ENCODE peak calls at places on chromosomes 6 and 20, in seven cellular contexts. D is GM12892, W is H1, R is SK-N-SH, P is HepG2, O is GM12878, V is K562. Z is an unnamed sample.

GRCh38 chr6:46221221-46221793 is 50.5 kb upstream of the ENPP5 start:
- DNase-seq in R (no peak), P (peak), V (peak), D (no peak), W (no peak), O (peak), Z (no peak)

GRCh38 chr6:83096791-83097190 is 29.3 kb downstream of the DOP1A start:
- DNase-seq in P (no peak), O (no peak), W (no peak), D (no peak), V (no peak), R (no peak), Z (no peak)

GRCh38 chr20:18722381-18722780 is 91.2 kb upstream of the SCP2D1 start:
- DNase-seq in V (no peak), W (no peak), P (no peak), O (no peak), R (no peak), D (no peak), Z (no peak)

GRCh38 chr6:64256483-64256882 is 620.9 kb downstream of the PHF3 start:
- DNase-seq in P (no peak), O (no peak), W (no peak), V (no peak), R (no peak), D (no peak), Z (no peak)

GRCh38 chr6:146913842-146914562 is 290.2 kb upstream of the STXBP5 start:
- DNase-seq in W (peak), D (no peak), O (no peak), P (peak), R (peak), V (peak), Z (no peak)

GRCh38 chr6:169940554-169941290 is 189.3 kb downstream of the ERMARD start:
- DNase-seq in W (no peak), V (no peak), O (no peak), R (peak), D (no peak), P (no peak), Z (no peak)

GRCh38 chr6:71579902-71580301 is 291.3 kb downstream of the OGFRL1 start:
- DNase-seq in P (no peak), W (no peak), R (no peak), D (no peak), O (no peak), V (no peak), Z (no peak)

GRCh38 chr6:150392452-150393220 is 23.8 kb downstream of the IYD start:
- DNase-seq in W (no peak), R (no peak), O (no peak), V (no peak), P (no peak), D (no peak), Z (no peak)

GRCh38 chr20:48482790-48483189 is 345.0 kb downstream of the PREX1 start:
- DNase-seq in R (no peak), O (no peak), P (no peak), W (no peak), V (no peak), D (no peak), Z (no peak)

GRCh38 chr6:148973809-148974208 is 227.0 kb downstream of the UST start:
- DNase-seq in D (no peak), W (peak), V (peak), R (peak), O (no peak), P (no peak), Z (no peak)

GRCh38 chr20:21090738-21091120 is 15.4 kb downstream of the LINC00237 start:
- DNase-seq in P (no peak), O (no peak), V (no peak), R (no peak), D (no peak), W (no peak), Z (no peak)

GRCh38 chr6:145036848-145037567 is 698.3 kb downstream of the EPM2A start:
- DNase-seq in O (no peak), P (no peak), V (peak), W (no peak), R (peak), D (no peak), Z (no peak)
- TF ChIP-seq TAF1 in O (no peak), P (no peak), V (no peak), W (no peak), R (no peak), D (no peak), Z (no peak)

DNA sequence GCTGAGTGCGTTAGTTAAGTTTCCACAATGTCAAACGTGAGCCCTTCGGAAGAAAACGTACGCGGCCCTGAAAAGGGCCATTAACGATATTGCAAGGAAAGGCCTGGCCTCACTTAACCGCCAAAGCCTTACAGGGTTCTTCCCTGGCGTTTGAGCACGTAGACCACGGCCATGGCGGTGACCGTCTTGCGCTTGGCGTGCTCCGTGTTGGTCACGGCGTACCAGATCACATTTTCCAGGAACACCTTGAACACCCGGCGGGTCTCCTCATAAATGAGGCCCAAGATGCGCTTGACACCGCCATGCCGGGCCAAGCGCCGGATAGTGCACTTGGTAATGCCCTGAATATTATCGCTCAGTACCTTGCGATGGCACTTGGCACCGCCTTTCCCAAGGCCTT is 118.4 kb upstream of the BTN3A2 start:
- DNase-seq in D (no peak), O (no peak), R (no peak), P (no peak), V (no peak), W (no peak), Z (no peak)
- TF ChIP-seq POLR2AphosphoS5 in D (no peak), O (no peak), R (no peak), P (no peak), V (no peak), W (no peak), Z (no peak)

GRCh38 chr20:3689978-3690377 is 8.2 kb upstream of the ADAM33 start:
- DNase-seq in P (no peak), O (no peak), R (no peak), D (no peak), V (no peak), W (no peak), Z (no peak)

GRCh38 chr20:3687655-3688054 is 5.8 kb upstream of the ADAM33 start:
- DNase-seq in D (no peak), O (no peak), R (no peak), P (peak), V (peak), W (no peak), Z (no peak)

GRCh38 chr20:3690413-3690812 is 8.6 kb upstream of the ADAM33 start:
- DNase-seq in P (no peak), O (no peak), R (no peak), V (no peak), W (no peak), D (no peak), Z (no peak)

GRCh38 chr20:3685341-3685740 is 3.5 kb upstream of the ADAM33 start:
- DNase-seq in V (no peak), R (no peak), P (no peak), W (no peak), O (no peak), D (no peak), Z (no peak)

GRCh38 chr20:3686867-3687321 is 5.1 kb upstream of the ADAM33 start:
- DNase-seq in O (no peak), V (no peak), R (no peak), W (no peak), P (no peak), D (no peak), Z (no peak)
- TF ChIP-seq TAF1 in O (no peak), V (no peak), R (no peak), W (no peak), P (no peak), D (no peak), Z (no peak)

DNA sequence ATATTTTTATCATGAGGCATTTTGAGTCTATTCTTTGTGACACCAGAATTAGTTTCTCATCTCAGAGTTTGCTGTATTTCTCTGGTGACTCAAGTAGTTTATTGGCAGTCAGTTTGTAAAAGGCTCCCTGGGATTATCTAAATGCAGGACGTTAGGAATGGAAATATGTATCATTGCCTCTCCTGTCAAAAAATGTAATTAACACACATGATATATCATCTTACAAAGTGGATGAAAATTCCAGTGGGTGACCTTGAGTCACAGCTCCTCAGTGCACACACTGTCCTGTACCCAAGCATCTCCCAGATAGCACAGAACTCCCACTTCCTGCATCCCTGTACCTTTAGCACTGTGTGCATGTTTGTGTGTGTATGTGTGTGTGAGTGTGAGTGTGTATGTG is 258.6 kb downstream of the LAMA2 start:
- DNase-seq in P (no peak), W (no peak), O (no peak), V (no peak), R (no peak), D (no peak), Z (no peak)
- TF ChIP-seq POLR2AphosphoS5 in P (no peak), W (no peak), O (no peak), V (no peak), R (no peak), D (no peak), Z (no peak)

GRCh38 chr6:152557502-152557901 is 79.7 kb downstream of the SYNE1 start:
- DNase-seq in P (no peak), W (no peak), R (no peak), V (no peak), O (no peak), D (no peak), Z (no peak)

DNA sequence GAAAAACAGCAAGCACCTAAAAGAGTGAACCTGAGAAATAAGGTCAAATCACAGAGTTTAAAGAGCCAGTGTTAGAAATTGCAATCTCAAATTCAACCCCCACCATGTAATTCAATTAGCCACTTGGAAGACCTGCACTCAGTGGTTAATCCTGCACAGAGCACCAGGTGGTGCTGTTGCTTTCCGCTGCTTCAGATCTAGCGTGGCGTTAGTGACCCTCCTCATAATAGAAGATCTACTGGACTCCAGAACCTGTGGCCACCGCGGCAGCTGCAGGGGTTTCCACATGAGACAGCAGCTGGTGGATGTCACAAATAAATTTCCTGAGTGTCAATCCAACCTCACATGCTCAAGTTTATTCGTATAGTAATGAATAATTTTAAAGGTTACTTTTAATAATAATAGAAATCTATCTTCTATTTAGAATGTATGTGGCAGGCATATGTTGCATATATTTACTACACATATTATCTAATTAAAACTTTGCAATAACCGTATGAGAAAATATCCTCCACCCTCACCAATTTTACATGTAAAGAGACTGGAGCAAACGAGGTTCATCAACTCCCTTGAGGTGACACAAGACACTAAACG is 84.4 kb downstream of the SYNE1 start:
- DNase-seq in V (peak), O (peak), W (peak), R (peak), P (peak), D (no peak), Z (no peak)
- TF ChIP-seq TAF1 in V (no peak), O (no peak), W (no peak), R (no peak), P (no peak), D (no peak), Z (no peak)

DNA sequence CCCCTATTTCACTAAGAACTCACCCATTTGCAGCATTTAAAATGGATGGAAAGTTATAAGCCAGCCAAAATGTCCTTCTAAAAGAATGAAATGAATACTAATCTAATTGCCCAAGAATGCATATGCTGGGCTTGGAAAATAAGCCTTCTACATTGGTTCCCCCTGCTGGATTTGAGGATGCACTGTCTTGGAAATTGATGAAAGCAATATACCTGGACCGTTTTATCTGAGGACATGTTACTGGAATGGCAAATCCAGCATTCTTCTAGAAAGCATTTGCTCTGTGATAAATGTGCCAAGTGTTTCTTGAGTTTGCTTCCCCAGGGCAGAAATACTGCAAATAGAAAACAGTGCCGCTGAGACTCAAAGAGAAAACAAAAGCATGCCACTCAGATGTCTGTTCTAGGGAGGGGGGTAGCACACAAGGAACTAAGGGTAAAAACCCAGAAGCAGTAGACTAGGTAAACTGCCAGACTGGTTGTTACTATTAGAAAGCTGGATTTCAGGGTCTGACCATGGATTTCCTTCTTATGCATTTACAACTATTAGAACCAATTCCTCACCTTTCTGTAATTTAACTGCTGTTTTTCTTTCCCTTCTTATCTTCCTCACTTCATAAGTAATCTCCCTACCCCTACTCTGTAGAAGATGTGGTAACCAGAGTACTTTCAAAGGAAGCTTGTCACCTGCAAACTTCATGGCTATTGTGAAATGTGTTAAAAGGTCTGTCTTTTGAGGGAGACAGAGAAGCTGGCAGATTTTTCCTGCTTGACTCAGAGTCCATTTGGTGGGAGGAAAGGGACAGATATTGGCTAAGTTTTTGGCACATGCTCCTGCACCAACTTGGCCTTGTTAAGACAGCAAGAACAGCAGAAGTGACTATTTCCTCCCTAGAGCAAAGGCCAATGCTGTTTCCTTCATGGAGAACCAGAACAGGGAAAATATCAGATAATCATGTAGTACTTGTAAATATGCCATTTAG is 642.6 kb downstream of the KIF16B start:
- DNase-seq in O (no peak), D (no peak), V (no peak), P (peak), W (no peak), R (peak), Z (no peak)
- TF ChIP-seq POLR2AphosphoS5 in O (no peak), D (no peak), V (no peak), P (no peak), W (no peak), R (no peak), Z (no peak)

GRCh38 chr20:50142812-50143211 is 10.7 kb downstream of the PEDS1 start:
- DNase-seq in W (no peak), P (no peak), V (no peak), O (no peak), R (no peak), D (no peak), Z (no peak)

GRCh38 chr20:50146732-50147662 is 6.5 kb downstream of the PEDS1 start:
- DNase-seq in W (no peak), R (no peak), O (peak), D (no peak), V (peak), P (no peak), Z (peak)

GRCh38 chr20:50146214-50146613 is 7.3 kb downstream of the PEDS1 start:
- DNase-seq in P (no peak), D (no peak), O (no peak), W (no peak), R (no peak), V (no peak), Z (no peak)

GRCh38 chr20:50141811-50142561 is 11.5 kb downstream of the PEDS1 start:
- DNase-seq in W (no peak), V (no peak), O (no peak), D (no peak), R (no peak), P (no peak), Z (no peak)

DNA sequence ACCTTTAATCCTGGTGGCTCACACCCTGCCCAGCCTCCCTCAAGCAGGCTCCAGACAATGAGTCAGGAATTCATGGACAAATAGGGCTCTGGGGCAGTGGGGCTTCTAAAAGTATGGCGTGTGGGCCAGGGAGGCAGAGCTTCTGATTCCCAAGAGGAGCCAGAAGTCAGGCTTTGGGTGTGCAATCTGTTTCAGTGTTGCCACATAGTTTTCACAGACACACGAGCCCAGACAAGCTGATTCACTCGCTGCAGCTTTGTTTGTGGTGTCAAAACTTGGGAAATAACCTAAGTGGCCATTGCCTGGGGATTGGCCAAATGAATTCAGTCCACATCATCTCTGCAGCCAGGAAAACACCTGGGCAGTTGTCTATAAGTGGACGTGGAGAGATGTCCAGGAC is 9.2 kb downstream of the PEDS1 start:
- DNase-seq in O (no peak), D (no peak), P (peak), V (no peak), W (no peak), R (no peak), Z (no peak)
- TF ChIP-seq TAF1 in O (no peak), D (no peak), P (no peak), V (no peak), W (no peak), R (no peak), Z (no peak)